ENCODE peak calls at places on chromosomes 2 and 18, in six cellular contexts. L, E, D, J, V and H are unnamed samples.
A peak's percentile ranks its signal among the peaks of the same experiment; 100 is the strongest.

GRCh38 chr2:68832161-68832869 is 38.9 kb downstream of the BMP10 start:
- DNase-seq in L (peak; percentile 22), E (no peak), D (peak; percentile 31), J (peak; percentile 31), V (peak; percentile 49), H (peak; percentile 44)

GRCh38 chr18:28287146-28287545 is 110.2 kb upstream of the CDH2 start:
- DNase-seq in L (no peak), E (no peak), D (no peak), J (no peak), V (no peak), H (no peak)

GRCh38 chr18:55743701-55744100 is 155.7 kb upstream of the TCF4 start:
- DNase-seq in L (no peak), E (no peak), D (no peak), J (no peak), V (no peak), H (no peak)

GRCh38 chr2:84132371-84132770 is 326.7 kb downstream of the SUCLG1 start:
- DNase-seq in L (no peak), E (no peak), D (no peak), J (no peak), V (no peak), H (no peak)

GRCh38 chr2:157788201-157788600 is 87.9 kb downstream of the ACVR1 start:
- DNase-seq in L (no peak), E (no peak), D (no peak), J (no peak), V (no peak), H (no peak)

GRCh38 chr2:238891667-238892500 is 44.0 kb downstream of the TWIST2 start:
- DNase-seq in L (peak; percentile 77), E (no peak), D (no peak), J (no peak), V (no peak), H (no peak)

GRCh38 chr2:56749152-56749752 is 565.5 kb downstream of the CCDC85A start:
- DNase-seq in L (peak; percentile 58), E (peak; percentile 18), D (no peak), J (no peak), V (no peak), H (no peak)

GRCh38 chr18:62505669-62506494 is 16.9 kb upstream of the ZCCHC2 start:
- DNase-seq in L (peak; percentile 38), E (no peak), D (peak; percentile 78), J (no peak), V (no peak), H (no peak)

GRCh38 chr2:8573942-8574195 is 108.0 kb upstream of the ID2 start:
- DNase-seq in L (no peak), E (peak; percentile 62), D (no peak), J (no peak), V (no peak), H (no peak)

GRCh38 chr2:8575810-8576423 is 105.9 kb upstream of the ID2 start:
- DNase-seq in L (no peak), E (no peak), D (no peak), J (no peak), V (no peak), H (no peak)

GRCh38 chr2:8574196-8575010 is 107.5 kb upstream of the ID2 start:
- DNase-seq in L (peak; percentile 19), E (peak; percentile 90), D (no peak), J (no peak), V (no peak), H (no peak)

GRCh38 chr2:8576525-8577157 is 105.2 kb upstream of the ID2 start:
- DNase-seq in L (no peak), E (no peak), D (no peak), J (no peak), V (no peak), H (no peak)

GRCh38 chr2:8575011-8575750 is 106.7 kb upstream of the ID2 start:
- DNase-seq in L (no peak), E (peak; percentile 44), D (no peak), J (no peak), V (no peak), H (no peak)
- H3K4me1 ChIP-seq in L (no peaks in the 10 kb centered on the region), E (peaks cover 83% of the 10 kb centered on the region), D (peaks cover 46% of the 10 kb centered on the region), J (peaks cover 13% of the 10 kb centered on the region), V (peaks cover 13% of the 10 kb centered on the region), H (peaks cover 5% of the 10 kb centered on the region)

GRCh38 chr2:1788478-1788959 is 44.2 kb upstream of the PXDN start:
- DNase-seq in L (no peak), E (no peak), D (no peak), J (no peak), V (no peak), H (no peak)
- H3K27me3 ChIP-seq in L (peaks cover 14% of the 10 kb centered on the region), E (peaks cover 75% of the 10 kb centered on the region), D (no peaks in the 10 kb centered on the region), J (peaks cover 59% of the 10 kb centered on the region), V (no peaks in the 10 kb centered on the region), H (no peaks in the 10 kb centered on the region)

GRCh38 chr2:72143441-72144356 is 4.0 kb downstream of the CYP26B1 start:
- DNase-seq in L (peak; percentile 19), E (no peak), D (no peak), J (peak; percentile 33), V (peak; percentile 24), H (peak; percentile 61)
- H3K4me1 ChIP-seq in L (peaks cover 5% of the 10 kb centered on the region), E (peaks cover 29% of the 10 kb centered on the region), D (no peaks in the 10 kb centered on the region), J (peaks cover 70% of the 10 kb centered on the region), V (peaks cover 24% of the 10 kb centered on the region), H (peaks cover 52% of the 10 kb centered on the region)

GRCh38 chr2:19362094-19362649 is 3.7 kb upstream of the OSR1 start:
- DNase-seq in L (peak; percentile 57), E (no peak), D (no peak), J (no peak), V (no peak), H (peak; percentile 38)

GRCh38 chr2:19360266-19360665 is 1.8 kb upstream of the OSR1 start:
- DNase-seq in L (no peak), E (no peak), D (no peak), J (no peak), V (no peak), H (no peak)

GRCh38 chr2:19360881-19361321 is 2.5 kb upstream of the OSR1 start:
- DNase-seq in L (no peak), E (no peak), D (no peak), J (no peak), V (no peak), H (no peak)

GRCh38 chr2:19362652-19363473 is 4.4 kb upstream of the OSR1 start:
- DNase-seq in L (peak; percentile 95), E (peak; percentile 79), D (no peak), J (peak; percentile 75), V (peak; percentile 83), H (peak; percentile 90)

DNA sequence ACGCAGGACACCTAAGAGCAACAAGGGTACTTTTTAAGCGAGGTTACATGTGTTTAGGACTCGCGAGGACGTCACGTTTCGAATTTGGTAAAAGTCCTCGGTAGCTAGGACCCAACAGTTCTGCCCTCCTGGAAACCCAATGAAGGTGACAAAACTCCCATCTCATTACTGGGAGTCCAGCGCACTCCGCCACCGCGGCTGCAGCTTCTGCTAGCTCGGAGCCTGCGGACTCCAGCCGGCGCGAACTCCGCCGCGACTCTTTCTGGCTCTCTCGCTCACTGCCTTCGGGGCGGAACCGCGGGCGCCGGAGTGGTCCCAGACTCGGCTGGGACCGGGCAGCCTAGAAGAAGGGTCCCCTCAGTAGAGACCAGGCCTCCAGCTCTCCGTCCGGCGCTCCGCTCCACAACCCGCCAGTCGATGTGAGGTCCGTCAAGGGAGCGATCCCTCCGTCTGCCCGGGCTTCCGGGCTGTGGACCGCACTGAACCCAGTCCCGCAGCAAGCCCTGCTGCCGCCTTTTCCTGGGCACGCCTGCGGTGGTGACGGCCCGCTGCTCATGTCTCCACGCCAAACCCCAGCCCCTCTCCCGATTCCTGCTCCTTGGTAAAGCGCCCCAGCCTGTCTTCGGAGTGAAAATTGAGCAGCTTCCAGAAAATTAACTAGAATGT is 3.0 kb upstream of the OSR1 start:
- DNase-seq in L (peak; percentile 71), E (no peak), D (no peak), J (peak; percentile 33), V (no peak), H (peak; percentile 58)
- H3K27me3 ChIP-seq in L (no peaks in the 10 kb centered on the region), E (peaks cover 72% of the 10 kb centered on the region), D (peaks cover 59% of the 10 kb centered on the region), J (peaks cover 61% of the 10 kb centered on the region), V (no peaks in the 10 kb centered on the region), H (no peaks in the 10 kb centered on the region)

GRCh38 chr18:45255142-45255890 is 360.0 kb upstream of the SLC14A2 start:
- DNase-seq in L (peak; percentile 91), E (no peak), D (no peak), J (no peak), V (no peak), H (no peak)
- H3K4me1 ChIP-seq in L (peaks cover 49% of the 10 kb centered on the region), E (no peaks in the 10 kb centered on the region), D (no peaks in the 10 kb centered on the region), J (peaks cover 20% of the 10 kb centered on the region), V (peaks cover 9% of the 10 kb centered on the region), H (peaks cover 4% of the 10 kb centered on the region)

GRCh38 chr2:132670104-132670960 is at the start of gene LYPD1:
- DNase-seq in L (peak; percentile 16), E (no peak), D (no peak), J (peak; percentile 18), V (no peak), H (peak; percentile 26)
- H3K27me3 ChIP-seq in L (peaks cover 46% of the 10 kb centered on the region), E (peaks cover 41% of the 10 kb centered on the region), D (peaks cover 6% of the 10 kb centered on the region), J (peaks cover 90% of the 10 kb centered on the region), V (no peaks in the 10 kb centered on the region), H (no peaks in the 10 kb centered on the region)

DNA sequence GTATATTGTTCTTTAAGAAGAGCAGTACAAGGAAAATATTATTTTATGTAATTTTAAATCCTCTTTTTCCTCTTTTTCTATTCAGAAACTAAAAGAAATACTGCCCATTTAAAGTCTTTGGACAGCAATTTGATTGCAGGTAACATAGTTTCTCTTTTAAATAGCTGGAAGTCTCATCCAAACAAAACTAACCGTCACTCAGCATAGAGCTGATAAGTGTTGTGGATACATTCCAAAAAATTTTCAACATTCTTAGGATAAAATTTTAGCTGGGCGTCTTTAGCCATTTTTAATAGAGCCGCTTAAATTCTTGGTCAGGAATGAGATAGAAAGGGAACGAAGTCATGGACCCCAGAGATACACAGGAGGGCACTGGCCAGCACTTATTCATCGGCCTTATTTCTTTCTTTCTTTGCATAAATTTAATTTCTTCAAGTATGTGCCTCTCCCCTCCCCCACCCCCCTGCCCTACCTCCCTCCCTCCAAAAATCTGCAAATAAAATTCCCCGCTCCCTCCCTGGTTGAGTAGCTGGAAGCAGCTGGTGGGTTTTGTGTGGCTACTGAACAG is 81.7 kb downstream of the GBX2 start:
- DNase-seq in L (no peak), E (no peak), D (no peak), J (no peak), V (no peak), H (no peak)
- H3K4me1 ChIP-seq in L (no peaks in the 10 kb centered on the region), E (peaks cover 10% of the 10 kb centered on the region), D (no peaks in the 10 kb centered on the region), J (peaks cover 4% of the 10 kb centered on the region), V (peaks cover 4% of the 10 kb centered on the region), H (no peaks in the 10 kb centered on the region)